ENCODE peak calls at places on chromosomes 11 and 22, in eight cellular contexts. V is IMR-90, W is K562, K is A549, Q is suprapubic skin, R is stomach, O is transverse colon, F is body of pancreas. Z is an unnamed sample.

GRCh38 chr11:100791103-100791502 is 104.0 kb downstream of the ARHGAP42 start:
- DNase-seq in V (no peak), W (no peak), K (no peak), Q (no peak), R (no peak), O (no peak), F (no peak), Z (no peak)

GRCh38 chr11:66332371-66333219 is 3.6 kb downstream of the RIN1 start:
- DNase-seq in V (no peak), W (no peak), K (no peak), Q (no peak), R (no peak), O (no peak), F (no peak), Z (no peak)

GRCh38 chr11:75195164-75195962 is 44.5 kb downstream of the SLCO2B1 start:
- DNase-seq in V (no peak), W (no peak), K (no peak), Q (no peak), R (no peak), O (peak; percentile 22), F (peak; percentile 28), Z (peak; percentile 82)

GRCh38 chr22:47188337-47189055 is 426.0 kb downstream of the TBC1D22A start:
- DNase-seq in V (no peak), W (no peak), K (no peak), Q (no peak), R (no peak), O (peak; percentile 2), F (no peak), Z (no peak)

GRCh38 chr11:80473562-80473961 is 1032.7 kb upstream of the TENM4 start:
- DNase-seq in V (no peak), W (no peak), K (no peak), Q (no peak), R (no peak), O (no peak), F (no peak), Z (no peak)

GRCh38 chr22:30333707-30334087 is 7.0 kb upstream of the TBC1D10A start:
- DNase-seq in V (no peak), W (no peak), K (no peak), Q (no peak), R (no peak), O (no peak), F (no peak), Z (no peak)

GRCh38 chr11:113475160-113475761 is at the start of gene DRD2:
- DNase-seq in V (no peak), W (peak; percentile 11), K (no peak), Q (no peak), R (no peak), O (no peak), F (peak; percentile 16), Z (no peak)

GRCh38 chr22:41833369-41834004 is 582 bp downstream of the SREBF2 start:
- DNase-seq in V (no peak), W (peak; percentile 55), K (no peak), Q (peak; percentile 80), R (peak; percentile 48), O (peak; percentile 57), F (peak; percentile 64), Z (peak; percentile 74)

GRCh38 chr22:34950480-34950879 is 115.5 kb upstream of the ISX start:
- DNase-seq in V (no peak), W (no peak), K (no peak), Q (no peak), R (no peak), O (no peak), F (no peak), Z (no peak)

DNA sequence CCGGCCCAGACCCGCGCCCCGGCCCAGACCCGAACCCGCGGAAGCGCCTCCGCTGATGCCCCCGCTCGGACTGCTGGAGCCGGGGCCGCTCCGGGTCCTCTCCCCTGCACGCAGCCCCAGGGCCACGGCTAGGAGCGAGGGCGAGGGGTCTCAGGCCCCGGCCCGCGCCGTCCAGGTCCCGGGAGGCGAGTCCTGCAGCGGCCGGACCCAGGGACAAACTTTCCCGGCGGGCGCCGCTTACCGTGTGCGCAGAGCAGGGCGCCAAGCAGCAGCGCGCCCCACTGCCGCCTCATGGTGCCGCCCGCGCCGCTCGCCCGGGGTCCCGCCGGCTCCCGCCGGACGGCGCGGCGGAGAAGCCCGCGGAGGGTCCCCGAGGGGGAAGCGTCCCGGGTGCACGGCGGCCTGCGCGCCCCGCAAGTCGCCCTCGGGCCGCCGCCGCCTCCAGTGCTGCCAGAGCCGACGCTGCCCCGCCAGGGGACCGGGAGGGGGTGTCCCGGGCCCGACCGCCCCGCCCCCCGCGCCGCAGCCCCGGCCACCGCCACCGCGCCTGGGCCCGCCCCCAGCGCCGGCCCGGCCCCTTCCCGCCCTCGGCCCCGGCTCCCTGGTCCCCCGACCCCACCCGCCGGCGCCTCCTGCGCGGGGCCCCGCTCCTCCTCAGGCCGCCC is at the start of gene LRP4:
- DNase-seq in V (no peak), W (no peak), K (peak; percentile 70), Q (no peak), R (peak; percentile 52), O (peak; percentile 69), F (peak; percentile 75), Z (peak; percentile 72)
- TF ChIP-seq POLR2A in V (no peak), W (no peak), K (peak; percentile 33), Q (no peak), R (no peak), O (no peak), F (no peak), Z (no peak)

GRCh38 chr11:7851391-7851790 is 54.6 kb upstream of the OR5P2 start:
- DNase-seq in V (no peak), W (peak; percentile 2), K (no peak), Q (no peak), R (no peak), O (no peak), F (no peak), Z (no peak)
- TF ChIP-seq CTCF in V (no peak), W (no peak), K (no peak), Q (no peak), R (no peak), O (no peak), F (no peak), Z (no peak)

GRCh38 chr11:19627566-19627965 is 85.1 kb upstream of the NAV2 start:
- DNase-seq in V (no peak), W (no peak), K (no peak), Q (no peak), R (no peak), O (no peak), F (no peak), Z (no peak)

GRCh38 chr11:19625438-19625837 is 87.2 kb upstream of the NAV2 start:
- DNase-seq in V (peak; percentile 34), W (no peak), K (no peak), Q (no peak), R (no peak), O (no peak), F (no peak), Z (no peak)

GRCh38 chr11:19632435-19632834 is 80.2 kb upstream of the NAV2 start:
- DNase-seq in V (peak; percentile 64), W (no peak), K (no peak), Q (no peak), R (no peak), O (no peak), F (no peak), Z (no peak)

GRCh38 chr11:19631657-19632325 is 80.8 kb upstream of the NAV2 start:
- DNase-seq in V (no peak), W (no peak), K (no peak), Q (no peak), R (no peak), O (no peak), F (no peak), Z (no peak)

DNA sequence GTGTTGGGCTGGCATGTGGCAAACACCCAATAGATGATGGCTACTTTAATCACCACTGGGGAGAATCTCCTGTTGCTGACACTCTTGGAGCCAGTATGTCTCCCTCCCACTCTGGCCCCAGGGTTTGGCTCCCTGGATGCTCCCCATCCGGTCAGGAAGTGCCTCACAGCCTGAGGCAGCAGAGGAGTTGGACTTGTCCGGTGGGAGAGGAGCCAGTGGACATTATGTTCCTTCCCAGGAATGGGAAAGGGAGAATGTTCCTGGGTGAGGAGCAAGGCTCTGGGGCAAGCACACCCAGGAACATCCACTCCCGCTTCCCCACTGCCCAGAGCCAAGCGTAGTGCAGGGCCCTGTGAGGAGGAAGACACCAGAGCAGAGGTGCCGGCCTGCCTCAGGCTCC is 84.6 kb upstream of the NAV2 start:
- DNase-seq in V (peak; percentile 59), W (no peak), K (no peak), Q (peak; percentile 92), R (no peak), O (peak; percentile 47), F (peak; percentile 39), Z (peak; percentile 43)
- H3K27ac ChIP-seq in V (no peak overlapping the region), W (no peak overlapping the region), K (no peak overlapping the region), Q (peak overlapping the region; percentile 74), R (peak overlapping the region; percentile 56), O (peak overlapping the region; percentile 54), F (no peak overlapping the region), Z (peak overlapping the region; percentile 29)

DNA sequence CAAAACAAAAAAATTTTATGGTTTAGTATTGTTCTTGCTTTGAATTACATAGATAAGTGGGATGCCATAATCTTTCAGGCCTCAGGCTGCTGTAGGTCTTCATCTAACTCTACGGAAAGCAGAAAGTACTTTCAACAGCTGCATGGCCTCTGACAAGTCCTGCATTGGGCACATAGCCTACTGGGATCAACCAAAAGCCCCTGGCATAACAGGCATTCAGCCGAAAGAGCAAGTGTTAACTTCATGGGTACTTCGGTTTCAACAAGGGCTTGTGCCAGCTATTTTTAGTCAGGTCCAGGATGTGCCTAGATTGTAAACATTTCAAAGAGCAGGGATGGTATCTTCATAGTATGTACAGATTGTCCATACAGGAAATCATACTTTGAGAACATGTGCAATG is 3.1 kb downstream of the SLN start:
- DNase-seq in V (no peak), W (no peak), K (no peak), Q (no peak), R (no peak), O (no peak), F (no peak), Z (no peak)
- TF ChIP-seq POLR2A in V (no peak), W (no peak), K (no peak), Q (no peak), R (no peak), O (no peak), F (no peak), Z (no peak)